ENCODE peak calls at places on chromosomes 5 and 9, in six cellular contexts. R is DMS 273 treated with DMSO at 0.1 percent for 48 hours; K is activated B cell treated with CpG ODN at 0.5 μM for 24 hours; L is stimulated activated CD8-positive, alpha-beta memory T cell treated with anti-CD3 and anti-CD28 coated beads, Interleukin-15, amount 100 ng/mL, for 1 hour; C is choroid plexus epithelial cell; Q is IMR-90. D is an unnamed sample.

GRCh38 chr9:76910861-76911260 is 4.9 kb upstream of the PRUNE2 start:
- DNase-seq in R (no peak), K (no peak), L (no peak), C (no peak), Q (no peak), D (no peak)

GRCh38 chr5:32115985-32116384 is 58.1 kb downstream of the GOLPH3 start:
- DNase-seq in R (no peak), K (no peak), L (no peak), C (peak; percentile 67), Q (no peak), D (no peak)

GRCh38 chr9:4137234-4137633 is 162.6 kb downstream of the GLIS3 start:
- DNase-seq in R (no peak), K (no peak), L (no peak), C (peak; percentile 97), Q (peak; percentile 97), D (no peak)

GRCh38 chr9:33289501-33289900 is 815 bp upstream of the NFX1 start:
- DNase-seq in R (no peak), K (peak; percentile 18), L (no peak), C (peak; percentile 19), Q (no peak), D (no peak)

GRCh38 chr5:6827815-6828214 is 114.6 kb downstream of the TENT4A start:
- DNase-seq in R (no peak), K (no peak), L (no peak), C (no peak), Q (no peak), D (no peak)

GRCh38 chr5:168350315-168350714 is 58.9 kb downstream of the WWC1 start:
- DNase-seq in R (no peak), K (no peak), L (no peak), C (no peak), Q (no peak), D (no peak)

GRCh38 chr5:41232797-41233196 is 19.5 kb upstream of the C6 start:
- DNase-seq in R (no peak), K (no peak), L (no peak), C (no peak), Q (no peak), D (no peak)

GRCh38 chr5:38473008-38473407 is 83.4 kb downstream of the LIFR start:
- DNase-seq in R (peak; percentile 84), K (no peak), L (no peak), C (peak; percentile 35), Q (no peak), D (no peak)

GRCh38 chr5:2677689-2678088 is 73.8 kb downstream of the IRX2 start:
- DNase-seq in R (no peak), K (no peak), L (no peak), C (no peak), Q (no peak), D (no peak)

GRCh38 chr5:114782869-114783268 is 386.8 kb downstream of the TRIM36 start:
- DNase-seq in R (no peak), K (no peak), L (no peak), C (no peak), Q (no peak), D (peak; percentile 86)

GRCh38 chr9:79578891-79579290 is 7.1 kb downstream of the TLE4 start:
- DNase-seq in R (no peak), K (no peak), L (no peak), C (no peak), Q (no peak), D (no peak)

GRCh38 chr9:111034146-111034545 is 4.1 kb downstream of the LPAR1 start:
- DNase-seq in R (no peak), K (no peak), L (no peak), C (no peak), Q (peak; percentile 72), D (no peak)

GRCh38 chr5:1292846-1293415 is 1.9 kb downstream of the TERT start:
- DNase-seq in R (no peak), K (peak; percentile 5), L (no peak), C (no peak), Q (no peak), D (no peak)

GRCh38 chr5:161333194-161333880 is 213.2 kb downstream of the GABRB2 start:
- DNase-seq in R (no peak), K (no peak), L (no peak), C (no peak), Q (no peak), D (no peak)

GRCh38 chr5:108818613-108819272 is 71.0 kb downstream of the FER start:
- DNase-seq in R (no peak), K (no peak), L (no peak), C (peak; percentile 75), Q (peak; percentile 82), D (no peak)

GRCh38 chr5:172235132-172235780 is 41.3 kb downstream of the EFCAB9 start:
- DNase-seq in R (no peak), K (no peak), L (no peak), C (peak; percentile 16), Q (peak; percentile 7), D (no peak)

GRCh38 chr9:114898741-114899140 is 31.6 kb downstream of the TNFSF8 start:
- DNase-seq in R (no peak), K (no peak), L (peak; percentile 56), C (no peak), Q (no peak), D (no peak)

GRCh38 chr5:154371687-154372086 is 74.1 kb upstream of the SAP30L start:
- DNase-seq in R (no peak), K (no peak), L (no peak), C (peak; percentile 97), Q (peak; percentile 90), D (no peak)

GRCh38 chr9:128026255-128027165 is 40.6 kb downstream of the NAIF1 start:
- DNase-seq in R (no peak), K (peak; percentile 53), L (peak; percentile 57), C (peak; percentile 56), Q (no peak), D (no peak)

GRCh38 chr5:133801955-133802751 is 166.3 kb downstream of the C5orf15 start:
- DNase-seq in R (no peak), K (no peak), L (no peak), C (peak; percentile 52), Q (peak; percentile 1), D (no peak)

D was measured in NCI-H446 treated with DMSO at 0.1 percent for 48 hours.